ENCODE peak calls at places on chromosomes 1 and 21, in seven cellular contexts. One of them, this sample, is unnamed.

GRCh38 chr1:16170283-16170673 is 14.4 kb upstream of the EPHA2 start:
- DNase-seq in fibroblast of lung: no peak
- DNase-seq in psoas muscle: no peak
- DNase-seq in left ventricle myocardium inferior: no peak
- DNase-seq in CD4-positive, alpha-beta memory T cell: no peak
- DNase-seq in CD4-positive, CD25-positive, alpha-beta regulatory T cell: no peak
- DNase-seq in A549: no peak
- DNase-seq in this sample: no peak

GRCh38 chr1:4152266-4152665 is 252.2 kb upstream of the C1orf174 start:
- DNase-seq in A549: no peak
- DNase-seq in psoas muscle: no peak
- DNase-seq in left ventricle myocardium inferior: no peak
- DNase-seq in fibroblast of lung: no peak
- DNase-seq in CD4-positive, alpha-beta memory T cell: no peak
- DNase-seq in CD4-positive, CD25-positive, alpha-beta regulatory T cell: no peak
- DNase-seq in this sample: no peak

GRCh38 chr1:152969036-152969435 is 1.4 kb upstream of the SPRR4 start:
- DNase-seq in left ventricle myocardium inferior: no peak
- DNase-seq in CD4-positive, alpha-beta memory T cell: no peak
- DNase-seq in CD4-positive, CD25-positive, alpha-beta regulatory T cell: no peak
- DNase-seq in psoas muscle: no peak
- DNase-seq in fibroblast of lung: no peak
- DNase-seq in A549: no peak
- DNase-seq in this sample: no peak

GRCh38 chr1:1283821-1284220 is 3.6 kb downstream of the SCNN1D start:
- DNase-seq in left ventricle myocardium inferior: no peak
- DNase-seq in fibroblast of lung: no peak
- DNase-seq in CD4-positive, alpha-beta memory T cell: no peak
- DNase-seq in psoas muscle: no peak
- DNase-seq in CD4-positive, CD25-positive, alpha-beta regulatory T cell: no peak
- DNase-seq in A549: no peak
- DNase-seq in this sample: no peak

GRCh38 chr1:118773656-118774055 is 214.5 kb downstream of the TBX15 start:
- DNase-seq in left ventricle myocardium inferior: no peak
- DNase-seq in A549: no peak
- DNase-seq in psoas muscle: no peak
- DNase-seq in CD4-positive, CD25-positive, alpha-beta regulatory T cell: no peak
- DNase-seq in CD4-positive, alpha-beta memory T cell: no peak
- DNase-seq in fibroblast of lung: no peak
- DNase-seq in this sample: no peak

GRCh38 chr1:10888791-10889627 is 92.6 kb upstream of the CASZ1 start:
- DNase-seq in CD4-positive, CD25-positive, alpha-beta regulatory T cell: no peak
- DNase-seq in A549: no peak
- DNase-seq in CD4-positive, alpha-beta memory T cell: no peak
- DNase-seq in fibroblast of lung: no peak
- DNase-seq in left ventricle myocardium inferior: no peak
- DNase-seq in psoas muscle: peak; percentile 39
- DNase-seq in this sample: no peak

GRCh38 chr1:1819762-1820161 is 41.5 kb upstream of the NADK start:
- DNase-seq in fibroblast of lung: no peak
- DNase-seq in A549: no peak
- DNase-seq in CD4-positive, CD25-positive, alpha-beta regulatory T cell: no peak
- DNase-seq in left ventricle myocardium inferior: no peak
- DNase-seq in CD4-positive, alpha-beta memory T cell: no peak
- DNase-seq in psoas muscle: no peak
- DNase-seq in this sample: no peak

GRCh38 chr1:94284481-94284880 is 47.1 kb upstream of the ARHGAP29 start:
- DNase-seq in A549: no peak
- DNase-seq in psoas muscle: no peak
- DNase-seq in CD4-positive, CD25-positive, alpha-beta regulatory T cell: peak; percentile 2
- DNase-seq in fibroblast of lung: peak; percentile 34
- DNase-seq in CD4-positive, alpha-beta memory T cell: no peak
- DNase-seq in left ventricle myocardium inferior: no peak
- DNase-seq in this sample: no peak

GRCh38 chr1:165659581-165659895 is 28.5 kb downstream of the MGST3 start:
- DNase-seq in fibroblast of lung: no peak
- DNase-seq in left ventricle myocardium inferior: no peak
- DNase-seq in psoas muscle: no peak
- DNase-seq in CD4-positive, alpha-beta memory T cell: no peak
- DNase-seq in CD4-positive, CD25-positive, alpha-beta regulatory T cell: no peak
- DNase-seq in A549: no peak
- DNase-seq in this sample: no peak

GRCh38 chr1:167641786-167642500 is 11.9 kb downstream of the RCSD1 start:
- DNase-seq in fibroblast of lung: no peak
- DNase-seq in CD4-positive, CD25-positive, alpha-beta regulatory T cell: peak; percentile 65
- DNase-seq in A549: no peak
- DNase-seq in psoas muscle: no peak
- DNase-seq in left ventricle myocardium inferior: no peak
- DNase-seq in CD4-positive, alpha-beta memory T cell: peak; percentile 69
- DNase-seq in this sample: no peak

GRCh38 chr1:153598309-153599172 is 14.4 kb downstream of the S100A16 start:
- DNase-seq in CD4-positive, alpha-beta memory T cell: no peak
- DNase-seq in A549: no peak
- DNase-seq in left ventricle myocardium inferior: no peak
- DNase-seq in fibroblast of lung: peak; percentile 69
- DNase-seq in psoas muscle: no peak
- DNase-seq in CD4-positive, CD25-positive, alpha-beta regulatory T cell: peak; percentile 76
- DNase-seq in this sample: no peak

GRCh38 chr1:10833630-10834557 is 37.4 kb upstream of the CASZ1 start:
- DNase-seq in CD4-positive, alpha-beta memory T cell: no peak
- DNase-seq in psoas muscle: no peak
- DNase-seq in left ventricle myocardium inferior: no peak
- DNase-seq in CD4-positive, CD25-positive, alpha-beta regulatory T cell: peak; percentile 11
- DNase-seq in A549: peak; percentile 35
- DNase-seq in fibroblast of lung: no peak
- DNase-seq in this sample: no peak

GRCh38 chr1:211551628-211552465 is 27.1 kb downstream of the SLC30A1 start:
- DNase-seq in CD4-positive, CD25-positive, alpha-beta regulatory T cell: no peak
- DNase-seq in psoas muscle: no peak
- DNase-seq in left ventricle myocardium inferior: no peak
- DNase-seq in CD4-positive, alpha-beta memory T cell: no peak
- DNase-seq in A549: peak; percentile 29
- DNase-seq in fibroblast of lung: peak; percentile 84
- DNase-seq in this sample: no peak

GRCh38 chr1:51340380-51340779 is 10.0 kb upstream of the TTC39A start:
- DNase-seq in fibroblast of lung: no peak
- DNase-seq in A549: no peak
- DNase-seq in left ventricle myocardium inferior: no peak
- DNase-seq in psoas muscle: no peak
- DNase-seq in CD4-positive, CD25-positive, alpha-beta regulatory T cell: no peak
- DNase-seq in CD4-positive, alpha-beta memory T cell: no peak
- DNase-seq in this sample: no peak

GRCh38 chr1:45205000-45205909 is 1.1 kb downstream of the ZSWIM5 start:
- DNase-seq in fibroblast of lung: peak; percentile 51
- DNase-seq in left ventricle myocardium inferior: peak; percentile 32
- DNase-seq in CD4-positive, CD25-positive, alpha-beta regulatory T cell: no peak
- DNase-seq in A549: peak; percentile 11
- DNase-seq in psoas muscle: no peak
- DNase-seq in CD4-positive, alpha-beta memory T cell: peak; percentile 3
- DNase-seq in this sample: peak; percentile 45

GRCh38 chr1:200442023-200442422 is 32.2 kb upstream of the ZNF281 start:
- DNase-seq in left ventricle myocardium inferior: no peak
- DNase-seq in CD4-positive, alpha-beta memory T cell: no peak
- DNase-seq in A549: no peak
- DNase-seq in CD4-positive, CD25-positive, alpha-beta regulatory T cell: no peak
- DNase-seq in fibroblast of lung: no peak
- DNase-seq in psoas muscle: no peak
- DNase-seq in this sample: no peak

GRCh38 chr1:200443860-200444259 is 34.0 kb upstream of the ZNF281 start:
- DNase-seq in CD4-positive, alpha-beta memory T cell: no peak
- DNase-seq in fibroblast of lung: no peak
- DNase-seq in CD4-positive, CD25-positive, alpha-beta regulatory T cell: no peak
- DNase-seq in A549: no peak
- DNase-seq in psoas muscle: no peak
- DNase-seq in left ventricle myocardium inferior: no peak
- DNase-seq in this sample: no peak

GRCh38 chr1:200444478-200444877 is 34.6 kb upstream of the ZNF281 start:
- DNase-seq in A549: no peak
- DNase-seq in CD4-positive, alpha-beta memory T cell: no peak
- DNase-seq in CD4-positive, CD25-positive, alpha-beta regulatory T cell: no peak
- DNase-seq in left ventricle myocardium inferior: no peak
- DNase-seq in fibroblast of lung: no peak
- DNase-seq in psoas muscle: no peak
- DNase-seq in this sample: no peak

GRCh38 chr1:200445213-200445612 is 35.4 kb upstream of the ZNF281 start:
- DNase-seq in CD4-positive, CD25-positive, alpha-beta regulatory T cell: no peak
- DNase-seq in psoas muscle: no peak
- DNase-seq in CD4-positive, alpha-beta memory T cell: no peak
- DNase-seq in fibroblast of lung: peak; percentile 64
- DNase-seq in A549: no peak
- DNase-seq in left ventricle myocardium inferior: no peak
- DNase-seq in this sample: no peak

GRCh38 chr1:200442537-200443169 is 32.8 kb upstream of the ZNF281 start:
- DNase-seq in fibroblast of lung: no peak
- DNase-seq in CD4-positive, alpha-beta memory T cell: no peak
- DNase-seq in A549: no peak
- DNase-seq in psoas muscle: no peak
- DNase-seq in CD4-positive, CD25-positive, alpha-beta regulatory T cell: no peak
- DNase-seq in left ventricle myocardium inferior: no peak
- DNase-seq in this sample: no peak
- H3K4me1 ChIP-seq in fibroblast of lung: no peaks in the 10 kb centered on the region
- H3K4me1 ChIP-seq in CD4-positive, alpha-beta memory T cell: peaks cover 2% of the 10 kb centered on the region
- H3K4me1 ChIP-seq in A549: peaks cover 20% of the 10 kb centered on the region
- H3K4me1 ChIP-seq in psoas muscle: no peaks in the 10 kb centered on the region
- H3K4me1 ChIP-seq in CD4-positive, CD25-positive, alpha-beta regulatory T cell: peaks cover 6% of the 10 kb centered on the region
- H3K4me1 ChIP-seq in left ventricle myocardium inferior: no peaks in the 10 kb centered on the region
- H3K4me1 ChIP-seq in this sample: no peaks in the 10 kb centered on the region

DNA sequence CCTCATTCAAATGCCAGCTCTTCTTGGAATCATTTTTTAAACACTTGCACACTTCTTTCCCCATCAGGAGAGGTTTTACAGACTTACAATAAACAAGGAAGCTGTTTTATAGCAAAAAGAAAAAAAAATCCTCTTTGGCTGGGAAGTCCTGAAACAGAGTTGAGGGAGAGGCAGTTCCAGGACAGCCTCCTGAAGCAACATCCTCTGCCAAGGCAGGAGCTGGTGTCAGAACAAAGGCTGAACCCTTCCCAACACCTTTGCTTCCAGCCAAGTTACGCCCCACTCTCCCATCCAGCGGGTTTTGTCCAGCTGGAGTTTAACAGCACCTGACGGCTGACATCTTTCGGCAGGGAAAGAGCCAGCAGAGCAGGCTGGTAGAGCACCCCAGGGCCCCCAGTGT is 287.8 kb downstream of the RRAGC start:
- DNase-seq in psoas muscle: no peak
- DNase-seq in CD4-positive, alpha-beta memory T cell: no peak
- DNase-seq in A549: no peak
- DNase-seq in CD4-positive, CD25-positive, alpha-beta regulatory T cell: no peak
- DNase-seq in left ventricle myocardium inferior: no peak
- DNase-seq in fibroblast of lung: no peak
- DNase-seq in this sample: no peak
- H3K27ac ChIP-seq in psoas muscle: no peak overlapping the region
- H3K27ac ChIP-seq in CD4-positive, alpha-beta memory T cell: no peak overlapping the region
- H3K27ac ChIP-seq in A549: no peak overlapping the region
- H3K27ac ChIP-seq in CD4-positive, CD25-positive, alpha-beta regulatory T cell: no peak overlapping the region
- H3K27ac ChIP-seq in left ventricle myocardium inferior: no peak overlapping the region
- H3K27ac ChIP-seq in fibroblast of lung: no peak overlapping the region
- H3K27ac ChIP-seq in this sample: no peak overlapping the region

DNA sequence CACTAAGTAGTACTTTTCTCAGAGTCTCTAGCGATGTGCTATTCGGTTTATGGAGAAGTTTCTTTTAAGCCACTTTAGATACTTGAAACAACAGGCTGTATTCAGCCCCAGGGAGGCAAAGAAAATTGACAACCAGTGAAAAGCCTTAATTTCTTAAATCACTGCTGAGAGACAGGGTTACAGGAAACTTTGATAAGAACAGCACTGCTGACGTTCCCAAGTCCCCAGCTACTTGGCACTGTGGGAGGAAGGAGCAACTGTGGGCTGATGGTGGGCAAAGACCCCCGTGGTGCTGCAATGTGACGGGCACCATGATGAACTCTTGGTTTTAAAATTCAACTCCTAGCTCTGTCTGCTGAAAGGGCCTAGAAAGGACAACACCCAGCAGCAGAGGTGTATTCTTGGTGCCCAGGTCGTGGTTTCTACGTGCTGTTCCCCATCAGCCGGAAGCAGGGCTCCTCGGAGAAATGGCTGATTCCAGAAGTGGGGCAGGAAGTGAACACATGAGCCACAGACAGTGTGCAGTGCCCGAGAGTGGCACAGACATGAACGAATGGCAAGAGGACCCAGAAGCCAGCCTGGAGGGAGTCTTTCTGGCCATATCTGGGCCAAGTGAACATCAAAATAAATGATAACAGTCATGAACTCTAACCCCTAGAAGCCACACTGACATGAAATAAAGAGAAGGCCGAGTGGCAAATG is 5.3 kb downstream of the PTTG1IP start:
- DNase-seq in psoas muscle: peak; percentile 46
- DNase-seq in A549: no peak
- DNase-seq in CD4-positive, CD25-positive, alpha-beta regulatory T cell: peak; percentile 85
- DNase-seq in CD4-positive, alpha-beta memory T cell: peak; percentile 74
- DNase-seq in fibroblast of lung: no peak
- DNase-seq in left ventricle myocardium inferior: no peak
- DNase-seq in this sample: no peak
- H3K4me1 ChIP-seq in psoas muscle: peaks cover 67% of the 10 kb centered on the region
- H3K4me1 ChIP-seq in A549: peaks cover 60% of the 10 kb centered on the region
- H3K4me1 ChIP-seq in CD4-positive, CD25-positive, alpha-beta regulatory T cell: peaks cover 77% of the 10 kb centered on the region
- H3K4me1 ChIP-seq in CD4-positive, alpha-beta memory T cell: peaks cover 84% of the 10 kb centered on the region
- H3K4me1 ChIP-seq in fibroblast of lung: peaks cover 42% of the 10 kb centered on the region
- H3K4me1 ChIP-seq in left ventricle myocardium inferior: peaks cover 93% of the 10 kb centered on the region
- H3K4me1 ChIP-seq in this sample: no peaks in the 10 kb centered on the region

GRCh38 chr1:226972931-226973330 is 32.8 kb downstream of the COQ8A start:
- DNase-seq in A549: no peak
- DNase-seq in fibroblast of lung: no peak
- DNase-seq in psoas muscle: peak; percentile 75
- DNase-seq in left ventricle myocardium inferior: peak; percentile 63
- DNase-seq in CD4-positive, CD25-positive, alpha-beta regulatory T cell: no peak
- DNase-seq in CD4-positive, alpha-beta memory T cell: no peak
- DNase-seq in this sample: no peak

GRCh38 chr1:226973371-226973897 is 33.3 kb downstream of the COQ8A start:
- DNase-seq in psoas muscle: peak; percentile 81
- DNase-seq in A549: no peak
- DNase-seq in fibroblast of lung: no peak
- DNase-seq in CD4-positive, alpha-beta memory T cell: no peak
- DNase-seq in left ventricle myocardium inferior: peak; percentile 56
- DNase-seq in CD4-positive, CD25-positive, alpha-beta regulatory T cell: no peak
- DNase-seq in this sample: no peak

GRCh38 chr1:226975259-226975908 is 35.3 kb downstream of the COQ8A start:
- DNase-seq in CD4-positive, CD25-positive, alpha-beta regulatory T cell: no peak
- DNase-seq in psoas muscle: peak; percentile 58
- DNase-seq in CD4-positive, alpha-beta memory T cell: no peak
- DNase-seq in A549: no peak
- DNase-seq in fibroblast of lung: no peak
- DNase-seq in left ventricle myocardium inferior: peak; percentile 25
- DNase-seq in this sample: no peak

GRCh38 chr1:226974544-226975258 is 34.6 kb downstream of the COQ8A start:
- DNase-seq in psoas muscle: peak; percentile 86
- DNase-seq in CD4-positive, alpha-beta memory T cell: no peak
- DNase-seq in fibroblast of lung: no peak
- DNase-seq in left ventricle myocardium inferior: peak; percentile 66
- DNase-seq in A549: no peak
- DNase-seq in CD4-positive, CD25-positive, alpha-beta regulatory T cell: no peak
- DNase-seq in this sample: peak; percentile 87

GRCh38 chr1:226973898-226974543 is 33.9 kb downstream of the COQ8A start:
- DNase-seq in left ventricle myocardium inferior: peak; percentile 52
- DNase-seq in fibroblast of lung: peak; percentile 6
- DNase-seq in A549: no peak
- DNase-seq in CD4-positive, alpha-beta memory T cell: no peak
- DNase-seq in psoas muscle: peak; percentile 81
- DNase-seq in CD4-positive, CD25-positive, alpha-beta regulatory T cell: no peak
- DNase-seq in this sample: peak; percentile 55
- H3K27ac ChIP-seq in left ventricle myocardium inferior: peak overlapping the region; percentile 99
- H3K27ac ChIP-seq in fibroblast of lung: no peak overlapping the region
- H3K27ac ChIP-seq in A549: no peak overlapping the region
- H3K27ac ChIP-seq in CD4-positive, alpha-beta memory T cell: no peak overlapping the region
- H3K27ac ChIP-seq in psoas muscle: peak overlapping the region; percentile 95
- H3K27ac ChIP-seq in CD4-positive, CD25-positive, alpha-beta regulatory T cell: no peak overlapping the region
- H3K27ac ChIP-seq in this sample: peak overlapping the region; percentile 93

This sample was measured in right lobe of liver.